ENCODE peak calls at places on chromosomes 13 and 19, in four cellular contexts. A is transverse colon, L is body of pancreas, Y is heart left ventricle. T is an unnamed sample.

GRCh38 chr13:113581871-113582270 is 2.7 kb upstream of the TFDP1 start:
- DNase-seq in L (no peak), Y (no peak), A (no peak), T (no peak)

GRCh38 chr19:5369962-5370367 is 29.4 kb upstream of the PTPRS start:
- DNase-seq in A (peak; percentile 54), Y (no peak), L (peak; percentile 50), T (peak; percentile 86)

GRCh38 chr13:23575632-23576031 is 5.4 kb downstream of the TNFRSF19 start:
- DNase-seq in L (no peak), Y (no peak), A (no peak), T (no peak)

GRCh38 chr13:27960362-27961226 is 8.5 kb downstream of the CDX2 start:
- DNase-seq in L (peak; percentile 91), Y (no peak), A (peak; percentile 88), T (peak; percentile 84)

GRCh38 chr13:39326471-39326870 is 276.5 kb downstream of the LHFPL6 start:
- DNase-seq in L (no peak), Y (no peak), A (no peak), T (no peak)

GRCh38 chr13:23979361-23980159 is 82.3 kb upstream of the C1QTNF9B start:
- DNase-seq in L (peak; percentile 64), A (peak; percentile 67), Y (peak; percentile 88), T (peak; percentile 42)

GRCh38 chr19:45782162-45782623 is at the start of gene DMPK:
- DNase-seq in L (peak; percentile 43), Y (peak; percentile 77), A (no peak), T (no peak)

GRCh38 chr13:40063278-40063698 is 407.8 kb downstream of the COG6 start:
- DNase-seq in L (peak; percentile 46), A (no peak), Y (no peak), T (no peak)

GRCh38 chr13:91946498-91947070 is 548.2 kb downstream of the GPC5 start:
- DNase-seq in Y (no peak), A (no peak), L (no peak), T (no peak)

GRCh38 chr13:110625771-110626321 is 10.5 kb downstream of the NAXD start:
- DNase-seq in Y (no peak), A (peak; percentile 85), L (peak; percentile 46), T (no peak)

GRCh38 chr13:35016362-35017148 is 74.5 kb downstream of the NBEA start:
- DNase-seq in Y (no peak), L (no peak), A (no peak), T (no peak)

GRCh38 chr13:98397221-98397620 is 179.7 kb downstream of the STK24 start:
- DNase-seq in A (no peak), L (no peak), Y (no peak), T (no peak)

GRCh38 chr13:106498158-106498557 is 37.3 kb downstream of the EFNB2 start:
- DNase-seq in A (no peak), Y (no peak), L (no peak), T (no peak)

GRCh38 chr13:28492527-28493367 is 2.2 kb downstream of the FLT1 start:
- DNase-seq in Y (no peak), A (no peak), L (no peak), T (no peak)

GRCh38 chr19:13492128-13492527 is 14.2 kb downstream of the CACNA1A start:
- DNase-seq in A (no peak), Y (no peak), L (no peak), T (no peak)

GRCh38 chr19:46898731-46899130 is 37.9 kb downstream of the ARHGAP35 start:
- DNase-seq in Y (no peak), L (peak; percentile 19), A (no peak), T (peak; percentile 61)

GRCh38 chr13:30312859-30313258 is 5.5 kb upstream of the KATNAL1 start:
- DNase-seq in Y (no peak), A (no peak), L (no peak), T (no peak)

GRCh38 chr13:28384789-28385188 is 110.1 kb downstream of the FLT1 start:
- DNase-seq in L (no peak), Y (no peak), A (no peak), T (no peak)

GRCh38 chr19:1999856-2000515 is 15.5 kb downstream of the BTBD2 start:
- DNase-seq in Y (no peak), A (no peak), L (no peak), T (no peak)

GRCh38 chr13:112974125-112974524 is 5.1 kb downstream of the MCF2L start:
- DNase-seq in Y (no peak), A (no peak), L (no peak), T (no peak)

GRCh38 chr13:62293081-62293480 is 877.4 kb upstream of the PCDH20 start:
- DNase-seq in L (no peak), Y (no peak), A (no peak), T (peak; percentile 15)

GRCh38 chr19:719636-720377 is 11.1 kb downstream of the PALM start:
- DNase-seq in Y (no peak), L (no peak), A (no peak), T (no peak)

GRCh38 chr19:46718157-46718933 is 1.4 kb upstream of the PRKD2 start:
- DNase-seq in A (peak; percentile 76), Y (peak; percentile 50), L (peak; percentile 51), T (no peak)

GRCh38 chr19:49662011-49662410 is 3.6 kb downstream of the IRF3 start:
- DNase-seq in Y (no peak), A (no peak), L (no peak), T (no peak)

DNA sequence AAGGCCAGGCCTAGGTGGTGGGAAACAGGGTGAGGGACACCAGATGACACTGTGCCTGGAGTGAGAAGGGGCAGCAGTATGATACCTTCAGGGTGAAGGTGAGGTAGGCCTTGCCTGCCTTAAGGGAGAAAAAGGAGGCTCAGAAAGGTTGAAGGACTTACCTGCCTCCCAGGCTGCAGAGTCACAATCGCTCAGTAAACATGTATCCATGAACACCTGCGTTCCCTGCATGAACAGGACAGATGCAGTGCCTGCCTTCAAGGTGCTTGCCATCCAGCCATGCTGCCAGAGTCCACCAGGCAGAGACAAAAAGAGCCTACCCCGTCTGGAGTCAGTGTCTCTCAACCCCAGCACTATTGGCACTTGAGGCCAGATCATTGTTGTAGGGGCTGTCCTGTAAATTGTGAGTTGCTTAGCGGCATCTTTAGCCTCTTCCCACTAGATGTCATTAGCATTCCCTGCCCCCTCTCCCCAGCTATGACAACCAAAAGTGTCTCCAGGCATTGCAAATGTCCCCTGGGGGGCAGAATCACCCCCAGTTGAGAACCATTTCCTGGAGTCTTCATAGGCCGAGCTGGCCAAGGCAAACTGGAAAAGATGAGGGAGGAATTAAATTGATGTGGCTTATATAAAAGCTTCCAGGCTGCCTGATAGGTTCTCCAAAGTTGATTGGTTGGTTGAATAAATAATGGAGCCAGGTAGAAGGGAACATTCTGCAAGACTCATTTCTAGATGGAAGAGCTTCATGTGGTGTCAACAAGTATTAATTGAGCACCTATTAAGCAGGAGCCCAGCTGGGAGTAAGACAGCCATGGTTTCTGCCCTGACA is 1.7 kb downstream of the MAP3K10 start:
- DNase-seq in L (no peak), A (no peak), Y (no peak), T (no peak)
- H3K4me3 ChIP-seq in L (no peak overlapping the region), A (no peak overlapping the region), Y (peak overlapping the region; percentile 82), T (no peak overlapping the region)

GRCh38 chr19:10502524-10503001 is 593 bp downstream of the KEAP1 start:
- DNase-seq in L (peak; percentile 96), Y (peak; percentile 96), A (peak; percentile 95), T (peak; percentile 90)

GRCh38 chr19:10501971-10502523 is 1.1 kb downstream of the KEAP1 start:
- DNase-seq in L (peak; percentile 96), A (peak; percentile 89), Y (peak; percentile 86), T (peak; percentile 92)

GRCh38 chr19:10505583-10506229 is 2.5 kb upstream of the KEAP1 start:
- DNase-seq in L (peak; percentile 86), Y (peak; percentile 71), A (peak; percentile 84), T (peak; percentile 96)

GRCh38 chr19:10500247-10500592 is 2.9 kb downstream of the KEAP1 start:
- DNase-seq in Y (no peak), A (no peak), L (no peak), T (no peak)

GRCh38 chr19:10503002-10503789 is at the start of gene KEAP1:
- DNase-seq in Y (peak; percentile 49), A (peak; percentile 67), L (peak; percentile 28), T (no peak)
- TF ChIP-seq POLR2A in Y (no peak), A (no peak), L (no peak), T (no peak)

GRCh38 chr13:101858869-101859268 is 406.4 kb downstream of the ITGBL1 start:
- DNase-seq in A (no peak), Y (no peak), L (no peak), T (no peak)
- TF ChIP-seq CTCF in A (no peak), Y (no peak), L (no peak), T (no peak)

GRCh38 chr13:41991936-41992335 is 31.0 kb upstream of the VWA8 start:
- DNase-seq in L (no peak), Y (no peak), A (no peak), T (no peak)
- H3K4me3 ChIP-seq in L (no peak overlapping the region), Y (no peak overlapping the region), A (no peak overlapping the region), T (no peak overlapping the region)

DNA sequence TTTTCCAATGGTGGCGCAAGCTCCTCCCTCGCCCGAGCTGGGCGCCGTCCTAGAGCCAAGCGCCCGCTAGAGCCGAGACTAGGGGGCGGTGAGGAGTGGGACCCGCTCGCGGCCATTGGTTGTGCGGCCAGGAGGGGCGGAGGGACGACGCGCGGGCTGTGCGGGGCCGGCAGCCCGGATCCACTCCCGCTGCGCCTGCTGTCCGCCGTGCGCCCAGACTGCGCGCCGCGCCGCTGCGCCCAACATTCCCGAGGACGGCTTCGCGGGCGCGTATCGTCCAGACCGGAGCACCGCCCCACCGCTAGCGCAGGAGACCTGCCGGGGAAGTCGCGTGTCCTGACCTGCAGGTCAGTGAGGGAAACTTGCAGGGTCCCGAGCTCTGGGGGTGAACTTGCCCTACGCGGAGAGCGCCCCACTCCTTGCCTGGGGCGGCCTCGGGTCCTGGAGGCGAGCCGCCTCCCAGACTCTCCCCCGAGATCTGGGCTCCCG is at the start of gene SERTM1:
- DNase-seq in Y (no peak), L (no peak), A (no peak), T (no peak)
- TF ChIP-seq POLR2A in Y (no peak), L (no peak), A (no peak), T (no peak)

DNA sequence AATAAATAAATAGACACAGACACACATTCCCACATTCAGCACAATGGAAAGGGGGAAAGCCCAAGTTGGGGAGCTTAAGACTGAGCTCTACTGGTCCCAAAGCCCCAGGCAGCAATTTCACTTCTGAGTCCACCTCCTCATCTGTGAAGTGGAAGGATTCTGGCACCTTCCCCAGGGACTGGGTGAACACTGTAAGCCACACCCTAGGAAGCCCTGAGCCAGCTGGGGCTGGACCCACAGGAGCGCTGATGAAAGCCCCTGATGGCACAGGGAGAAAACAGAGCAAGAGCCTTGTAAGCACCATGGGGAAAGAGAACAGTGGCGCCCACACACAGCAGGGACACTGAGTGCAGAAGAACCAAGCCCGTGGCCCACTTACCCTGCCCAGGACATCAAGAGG is 37.8 kb downstream of the EPS15L1 start:
- DNase-seq in Y (no peak), A (no peak), L (no peak), T (no peak)
- TF ChIP-seq CTCF in Y (no peak), A (no peak), L (no peak), T (no peak)